ENCODE peak calls at places on chromosomes 4 and X, in six cellular contexts. Z is spleen, K is body of pancreas, S is IMR-90, C is heart left ventricle, E is adrenal gland. V is an unnamed sample. For H3K27me3, the result is how much of the 10 kb centered on the place peaks cover.

GRCh38 chrX:104195489-104196084 is 29.3 kb downstream of the FAM199X start:
- DNase-seq in Z (no peak), K (peak), S (peak), C (no peak), E (no peak), V (no peak)

GRCh38 chrX:9942086-9942485 is 25.1 kb upstream of the CLDN34 start:
- DNase-seq in Z (no peak), K (no peak), S (no peak), C (no peak), E (no peak), V (no peak)

GRCh38 chr4:57190651-57191481 is 80.7 kb upstream of the IGFBP7 start:
- DNase-seq in Z (no peak), K (peak), S (peak), C (no peak), E (no peak), V (peak)

GRCh38 chr4:129532573-129532972 is 436.6 kb downstream of the C4orf33 start:
- DNase-seq in Z (no peak), K (no peak), S (no peak), C (no peak), E (no peak), V (no peak)

GRCh38 chrX:9430346-9430745 is 34.5 kb upstream of the TBL1X start:
- DNase-seq in Z (no peak), K (no peak), S (no peak), C (no peak), E (no peak), V (no peak)

GRCh38 chr4:1727117-1728031 is 6.1 kb downstream of the TACC3 start:
- DNase-seq in Z (peak), K (peak), S (peak), C (peak), E (peak), V (no peak)

GRCh38 chrX:50747471-50747900 is 66.5 kb downstream of the SHROOM4 start:
- DNase-seq in Z (no peak), K (no peak), S (peak), C (no peak), E (no peak), V (no peak)

GRCh38 chrX:49111846-49112245 is 11.7 kb downstream of the GPKOW start:
- DNase-seq in Z (no peak), K (no peak), S (no peak), C (no peak), E (no peak), V (no peak)

GRCh38 chrX:123860506-123860840 is 620 bp downstream of the XIAP start:
- DNase-seq in Z (no peak), K (no peak), S (no peak), C (no peak), E (no peak), V (peak)
- TF ChIP-seq POLR2A in Z (no peak), K (peak), S (no peak), C (no peak), E (no peak), V (no peak)

GRCh38 chr4:89036535-89036934 is 20.4 kb downstream of the FAM13A start:
- DNase-seq in Z (no peak), K (no peak), S (no peak), C (no peak), E (no peak), V (no peak)
- TF ChIP-seq CTCF in Z (no peak), K (no peak), S (no peak), C (no peak), E (no peak), V (no peak)

GRCh38 chrX:137569470-137569891 is 3.6 kb downstream of the ZIC3 start:
- DNase-seq in Z (no peak), K (no peak), S (no peak), C (no peak), E (no peak), V (no peak)

GRCh38 chrX:137575596-137576255 is 9.8 kb downstream of the ZIC3 start:
- DNase-seq in Z (no peak), K (no peak), S (no peak), C (no peak), E (no peak), V (no peak)

GRCh38 chrX:137574102-137574783 is 8.3 kb downstream of the ZIC3 start:
- DNase-seq in Z (no peak), K (no peak), S (no peak), C (no peak), E (no peak), V (no peak)

GRCh38 chrX:137573356-137574101 is 7.6 kb downstream of the ZIC3 start:
- DNase-seq in Z (no peak), K (no peak), S (no peak), C (no peak), E (no peak), V (no peak)

GRCh38 chrX:137574784-137575298 is 8.9 kb downstream of the ZIC3 start:
- DNase-seq in Z (no peak), K (no peak), S (no peak), C (no peak), E (no peak), V (no peak)
- H3K27me3 ChIP-seq in Z (half or more), K (under half), S (under half), C (under half), E (half or more), V (under half)

GRCh38 chrX:19194285-19195242 is 72.3 kb upstream of the ADGRG2 start:
- DNase-seq in Z (no peak), K (no peak), S (no peak), C (no peak), E (no peak), V (no peak)

GRCh38 chrX:19193584-19193983 is 71.3 kb upstream of the ADGRG2 start:
- DNase-seq in Z (no peak), K (no peak), S (no peak), C (no peak), E (no peak), V (no peak)

GRCh38 chrX:19190902-19191301 is 68.6 kb upstream of the ADGRG2 start:
- DNase-seq in Z (no peak), K (no peak), S (no peak), C (no peak), E (no peak), V (no peak)

GRCh38 chrX:19198448-19198847 is 76.2 kb upstream of the ADGRG2 start:
- DNase-seq in Z (no peak), K (no peak), S (no peak), C (no peak), E (no peak), V (no peak)

DNA sequence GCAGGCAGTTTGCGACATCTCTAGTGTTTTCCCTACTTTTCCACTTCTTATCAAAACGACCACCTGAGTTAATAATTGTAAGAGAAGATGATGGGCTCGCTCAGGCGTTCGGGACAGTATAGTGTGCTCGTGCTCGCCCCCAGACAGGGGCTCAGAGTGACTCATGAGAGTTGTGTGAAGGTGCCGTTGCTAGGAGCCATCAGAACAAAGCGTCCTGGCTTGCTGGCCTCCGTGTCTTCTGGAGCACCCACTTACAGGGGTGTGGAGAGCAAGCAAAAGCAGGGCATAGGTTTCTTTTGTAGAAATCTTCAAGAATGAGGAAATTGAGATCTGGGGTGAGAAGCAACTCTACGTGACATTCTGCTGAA is 73.0 kb upstream of the ADGRG2 start:
- DNase-seq in Z (no peak), K (peak), S (no peak), C (no peak), E (no peak), V (no peak)
- TF ChIP-seq POLR2A in Z (no peak), K (no peak), S (no peak), C (no peak), E (no peak), V (no peak)

V was measured in testis.